ENCODE peak calls at places on chromosomes 5 and 9, in ten cellular contexts. P is IMR-90; W is CD8-positive, alpha-beta memory T cell; F is tibial nerve; L is kidney epithelial cell; C is kidney; S is hepatocyte; U is CD8-positive, alpha-beta T cell; Y is breast epithelium; Q is GM23338. J is an unnamed sample. For H3K36me3, the result is how much of the 10 kb centered on the place peaks cover.

GRCh38 chr5:98330871-98331270 is 442.6 kb upstream of the RGMB start:
- DNase-seq in U (no peak), L (no peak), Y (no peak), W (no peak), P (no peak), S (no peak), C (no peak), Q (no peak), F (no peak), J (no peak)

GRCh38 chr5:68745459-68745858 is 348.4 kb upstream of the SLC30A5 start:
- DNase-seq in F (no peak), U (no peak), L (no peak), Q (peak), C (no peak), W (no peak), P (peak), S (no peak), Y (no peak), J (no peak)

GRCh38 chr5:43294226-43294625 is 19.0 kb downstream of the HMGCS1 start:
- DNase-seq in W (no peak), U (no peak), P (peak), S (no peak), Y (no peak), F (no peak), Q (no peak), L (no peak), C (no peak), J (no peak)

GRCh38 chr5:139395844-139396640 is 1.1 kb upstream of the PROB1 start:
- DNase-seq in F (no peak), Q (no peak), C (no peak), L (no peak), P (no peak), W (no peak), Y (no peak), S (no peak), U (no peak), J (peak)

GRCh38 chr5:179700401-179700918 is 1.7 kb downstream of the CANX start:
- DNase-seq in P (peak), Q (peak), W (no peak), L (no peak), U (no peak), Y (no peak), S (peak), F (no peak), C (no peak), J (no peak)

GRCh38 chr5:63963080-63963735 is 963 bp upstream of the HTR1A start:
- DNase-seq in U (no peak), S (peak), Y (no peak), W (no peak), Q (peak), C (no peak), L (peak), F (no peak), P (peak), J (peak)

GRCh38 chr9:93134018-93134739 is at the start of gene NINJ1:
- DNase-seq in C (peak), U (peak), Y (no peak), P (peak), L (no peak), F (peak), Q (peak), S (peak), W (peak), J (peak)

GRCh38 chr5:171444582-171444981 is 25.1 kb downstream of the FGF18 start:
- DNase-seq in P (no peak), L (peak), U (no peak), W (no peak), F (no peak), Y (no peak), C (no peak), Q (no peak), S (no peak), J (peak)

GRCh38 chr5:149667084-149667826 is 62.9 kb upstream of the PPARGC1B start:
- DNase-seq in L (no peak), S (peak), P (peak), W (no peak), C (no peak), F (no peak), Y (no peak), Q (peak), U (no peak), J (no peak)

GRCh38 chr5:652773-653350 is 40.3 kb downstream of the TPPP start:
- DNase-seq in C (peak), Q (no peak), F (peak), U (no peak), Y (no peak), S (no peak), W (no peak), P (no peak), L (no peak), J (no peak)

GRCh38 chr5:54795284-54795683 is 190.1 kb downstream of the ESM1 start:
- DNase-seq in F (no peak), L (no peak), Y (no peak), Q (no peak), C (no peak), P (no peak), U (no peak), W (no peak), S (no peak), J (no peak)

GRCh38 chr9:134533850-134534585 is 107.6 kb upstream of the COL5A1 start:
- DNase-seq in U (no peak), L (no peak), Y (no peak), Q (no peak), C (peak), P (peak), S (no peak), W (no peak), F (peak), J (no peak)

GRCh38 chr9:131678499-131679111 is 61.3 kb downstream of the RAPGEF1 start:
- DNase-seq in S (peak), Q (peak), C (peak), Y (peak), F (peak), U (peak), P (peak), L (peak), W (peak), J (peak)

GRCh38 chr5:125695994-125696679 is 727.1 kb upstream of the GRAMD2B start:
- DNase-seq in U (no peak), Y (no peak), P (peak), Q (no peak), L (no peak), F (no peak), W (no peak), C (no peak), S (peak), J (no peak)

GRCh38 chr5:14445581-14446290 is 135.9 kb upstream of the OTULINL start:
- DNase-seq in W (no peak), C (no peak), U (no peak), S (no peak), L (no peak), P (no peak), F (no peak), Q (peak), Y (no peak), J (no peak)

GRCh38 chr5:180235846-180236245 is 26.8 kb upstream of the RASGEF1C start:
- DNase-seq in Q (no peak), W (no peak), S (no peak), L (no peak), F (no peak), U (no peak), C (no peak), P (no peak), Y (no peak), J (no peak)

GRCh38 chr5:81717221-81717620 is 33.7 kb downstream of the SSBP2 start:
- DNase-seq in S (no peak), C (no peak), P (peak), Q (no peak), W (no peak), F (no peak), Y (no peak), L (no peak), U (no peak), J (no peak)

GRCh38 chr5:6567835-6568234 is 65.0 kb downstream of the NSUN2 start:
- DNase-seq in P (no peak), Y (no peak), C (no peak), Q (no peak), U (no peak), F (no peak), S (no peak), W (no peak), L (no peak), J (no peak)

GRCh38 chr9:87592554-87593394 is 95.1 kb downstream of the DAPK1 start:
- DNase-seq in L (peak), F (no peak), U (no peak), W (no peak), C (peak), Y (no peak), Q (no peak), S (peak), P (peak), J (peak)

GRCh38 chr5:132225165-132226032 is 2.3 kb downstream of the P4HA2 start:
- DNase-seq in Q (no peak), C (peak), F (peak), W (no peak), U (no peak), P (peak), S (peak), Y (peak), L (no peak), J (peak)

GRCh38 chr9:119368179-119368578 is 1.1 kb downstream of the BRINP1 start:
- DNase-seq in C (no peak), W (no peak), U (no peak), F (no peak), Q (peak), S (no peak), P (no peak), L (no peak), Y (no peak), J (no peak)

GRCh38 chr5:143758750-143759149 is 53.2 kb upstream of the HMHB1 start:
- DNase-seq in C (no peak), U (no peak), L (no peak), S (no peak), W (no peak), Y (no peak), Q (no peak), P (peak), F (no peak), J (no peak)

GRCh38 chr9:3847377-3847776 is 321.6 kb upstream of the RFX3 start:
- DNase-seq in S (no peak), F (no peak), Q (no peak), P (no peak), W (no peak), L (no peak), Y (no peak), U (no peak), C (no peak), J (no peak)

GRCh38 chr5:140366770-140367630 is 7.0 kb downstream of the SLC4A9 start:
- DNase-seq in U (no peak), Q (peak), W (no peak), L (no peak), S (no peak), P (no peak), Y (no peak), C (no peak), F (no peak), J (no peak)

GRCh38 chr5:73625905-73626811 is at the start of gene ARHGEF28:
- DNase-seq in P (peak), W (peak), U (peak), C (peak), Q (peak), L (no peak), F (peak), S (peak), Y (peak), J (peak)

GRCh38 chr5:57834829-57835554 is 352.4 kb upstream of the ACTBL2 start:
- DNase-seq in Y (no peak), U (no peak), F (no peak), P (peak), Q (peak), L (no peak), W (no peak), S (peak), C (no peak), J (no peak)

GRCh38 chr9:76863832-76864231 is 42.1 kb downstream of the PRUNE2 start:
- DNase-seq in P (no peak), C (no peak), S (no peak), Q (no peak), F (no peak), L (no peak), U (no peak), W (no peak), Y (no peak), J (no peak)

GRCh38 chr5:153884266-153884957 is 154.3 kb downstream of the FAM114A2 start:
- DNase-seq in P (peak), L (no peak), F (no peak), S (no peak), Y (no peak), U (no peak), Q (no peak), W (no peak), C (no peak), J (no peak)

GRCh38 chr9:69120380-69121154 is 53.5 kb upstream of the TJP2 start:
- DNase-seq in Q (peak), Y (peak), W (no peak), P (no peak), S (peak), L (no peak), U (no peak), C (peak), F (no peak), J (no peak)

GRCh38 chr5:40755093-40755406 is 711 bp downstream of the TTC33 start:
- DNase-seq in Y (peak), Q (peak), C (peak), W (peak), S (peak), U (peak), P (peak), F (peak), L (peak), J (peak)

GRCh38 chr5:93681432-93681831 is 60.0 kb downstream of the POU5F2 start:
- DNase-seq in F (no peak), C (no peak), L (no peak), W (no peak), P (no peak), U (no peak), Y (no peak), S (no peak), Q (peak), J (no peak)

GRCh38 chr9:110148384-110148783 is 59.6 kb downstream of the C9orf152 start:
- DNase-seq in F (no peak), P (peak), C (no peak), S (no peak), Y (no peak), W (no peak), Q (no peak), U (no peak), L (no peak), J (no peak)

GRCh38 chr9:92706218-92706940 is 36.4 kb upstream of the IPPK start:
- DNase-seq in Y (no peak), Q (peak), U (no peak), L (no peak), S (no peak), W (no peak), F (no peak), P (no peak), C (no peak), J (no peak)

GRCh38 chr9:93054758-93055704 is 3.5 kb upstream of the SUSD3 start:
- DNase-seq in W (no peak), C (peak), Q (no peak), Y (no peak), F (no peak), S (no peak), L (no peak), P (no peak), U (no peak), J (no peak)

GRCh38 chr9:110978516-110978915 is 59.8 kb downstream of the LPAR1 start:
- DNase-seq in W (no peak), S (no peak), L (no peak), C (no peak), P (no peak), Q (no peak), Y (no peak), F (no peak), U (no peak), J (no peak)

GRCh38 chr9:35538361-35539234 is 48.7 kb downstream of the RUSC2 start:
- DNase-seq in U (no peak), Y (peak), W (no peak), P (peak), S (peak), F (peak), C (peak), L (no peak), Q (peak), J (no peak)

GRCh38 chr5:15105799-15106393 is 234.3 kb upstream of the ANKH start:
- DNase-seq in Y (no peak), W (peak), S (peak), U (no peak), F (peak), P (peak), C (no peak), Q (peak), L (no peak), J (peak)

GRCh38 chr5:141848771-141849370 is 29.3 kb downstream of the PCDH1 start:
- DNase-seq in U (no peak), F (no peak), Q (peak), C (peak), Y (peak), P (peak), W (no peak), S (peak), L (peak), J (peak)

GRCh38 chr9:129146441-129146933 is 31.6 kb downstream of the IER5L start:
- DNase-seq in S (peak), W (no peak), P (no peak), Q (no peak), U (no peak), C (peak), Y (no peak), L (no peak), F (no peak), J (no peak)

DNA sequence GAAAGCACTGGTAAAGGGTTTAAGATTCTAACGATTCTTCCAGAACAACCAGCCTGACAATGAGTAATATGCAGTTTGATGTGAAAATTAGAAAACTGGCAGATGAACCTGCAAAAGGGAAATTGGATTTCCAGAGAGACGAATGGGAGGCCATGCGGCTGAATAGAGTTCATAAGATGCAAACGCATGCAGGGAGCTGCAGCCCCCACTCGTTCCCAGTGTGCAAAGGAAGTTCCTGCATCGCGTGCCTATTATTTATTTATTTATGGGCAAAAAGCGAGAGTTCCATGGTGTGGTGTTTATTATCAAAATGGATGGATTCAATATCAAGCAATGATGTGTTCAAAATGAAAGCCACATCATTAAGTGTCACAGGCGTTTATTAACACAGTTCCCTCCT is 451.3 kb downstream of the KDM4C start:
- DNase-seq in Y (no peak), F (no peak), S (no peak), P (no peak), W (no peak), C (no peak), Q (no peak), L (no peak), U (no peak), J (no peak)
- H3K36me3 ChIP-seq in Y (under half), F (under half), S (under half), P (under half), W (under half), C (under half), Q (under half), L (under half), U (under half), J (under half)

GRCh38 chr9:136710543-136710942 is 1.8 kb upstream of the DIPK1B start:
- DNase-seq in P (peak), C (no peak), Y (no peak), F (no peak), W (no peak), U (no peak), L (no peak), S (no peak), Q (no peak), J (no peak)

GRCh38 chr9:136714096-136714875 is 1.9 kb downstream of the DIPK1B start:
- DNase-seq in C (peak), P (no peak), L (no peak), S (no peak), W (no peak), F (no peak), Q (no peak), U (no peak), Y (no peak), J (no peak)

GRCh38 chr9:136712690-136713554 is 550 bp downstream of the DIPK1B start:
- DNase-seq in S (peak), U (no peak), W (no peak), C (no peak), P (no peak), F (no peak), L (no peak), Y (no peak), Q (no peak), J (no peak)

GRCh38 chr9:136713555-136713949 is 1.2 kb downstream of the DIPK1B start:
- DNase-seq in L (no peak), F (no peak), W (no peak), S (no peak), P (no peak), Y (no peak), C (no peak), Q (no peak), U (no peak), J (no peak)

GRCh38 chr9:136711751-136712689 is at the start of gene DIPK1B:
- DNase-seq in Y (no peak), P (no peak), F (no peak), W (no peak), L (no peak), U (no peak), C (no peak), S (peak), Q (peak), J (no peak)
- H3K4me3 ChIP-seq in Y (peak), P (peak), F (peak), W (no peak), L (peak), U (peak), C (peak), S (peak), Q (peak), J (peak)

GRCh38 chr5:37355161-37355560 is 15.7 kb downstream of the NUP155 start:
- DNase-seq in U (no peak), F (no peak), Y (no peak), P (no peak), L (no peak), Q (no peak), S (no peak), W (no peak), C (no peak), J (no peak)
- H3K36me3 ChIP-seq in U (under half), F (half or more), Y (under half), P (under half), L (under half), Q (half or more), S (under half), W (under half), C (under half), J (half or more)

GRCh38 chr5:72555871-72556270 is 48.7 kb upstream of the ZNF366 start:
- DNase-seq in W (no peak), P (no peak), S (peak), L (no peak), Q (no peak), Y (no peak), C (no peak), F (no peak), U (no peak), J (no peak)
- H3K4me3 ChIP-seq in W (no peak), P (no peak), S (no peak), L (no peak), Q (peak), Y (no peak), C (no peak), F (no peak), U (no peak), J (no peak)

GRCh38 chr9:100287186-100287585 is 65.6 kb downstream of the TEX10 start:
- DNase-seq in W (no peak), F (no peak), Y (no peak), P (no peak), Q (no peak), S (no peak), C (no peak), L (no peak), U (no peak), J (no peak)
- H3K36me3 ChIP-seq in W (under half), F (half or more), Y (under half), P (under half), Q (under half), S (under half), C (under half), L (under half), U (under half), J (half or more)

GRCh38 chr5:44949687-44950086 is 140.9 kb downstream of the MRPS30 start:
- DNase-seq in L (no peak), C (no peak), W (no peak), U (no peak), Q (no peak), P (no peak), Y (no peak), S (no peak), F (no peak), J (no peak)

GRCh38 chr5:44943637-44944036 is 134.9 kb downstream of the MRPS30 start:
- DNase-seq in L (no peak), Y (no peak), S (no peak), U (no peak), C (no peak), W (no peak), F (no peak), Q (no peak), P (no peak), J (no peak)

GRCh38 chr5:44942524-44943001 is 133.8 kb downstream of the MRPS30 start:
- DNase-seq in U (no peak), C (no peak), S (no peak), L (no peak), W (no peak), F (no peak), Y (no peak), Q (peak), P (no peak), J (no peak)

GRCh38 chr5:44951371-44951770 is 142.6 kb downstream of the MRPS30 start:
- DNase-seq in Y (no peak), W (no peak), L (no peak), Q (no peak), P (no peak), S (no peak), U (no peak), F (no peak), C (no peak), J (no peak)

GRCh38 chr5:44945743-44946142 is 137.0 kb downstream of the MRPS30 start:
- DNase-seq in L (no peak), W (no peak), Q (no peak), S (no peak), F (no peak), C (no peak), Y (no peak), P (no peak), U (no peak), J (no peak)
- H3K4me3 ChIP-seq in L (no peak), W (no peak), Q (no peak), S (no peak), F (no peak), C (no peak), Y (no peak), P (no peak), U (no peak), J (no peak)